ENCODE peak calls at places on chromosome 20, in six cellular contexts. L, T, P, H, J and S are unnamed samples.

GRCh38 chr20:44765647-44766367 is 20.1 kb downstream of the KCNK15 start:
- DNase-seq in L (no peak), T (no peak), P (no peak), H (no peak), J (no peak), S (no peak)

GRCh38 chr20:46520976-46521579 is 7.7 kb upstream of the ZNF334 start:
- DNase-seq in L (peak), T (peak), P (peak), H (peak), J (peak), S (peak)

GRCh38 chr20:45061244-45061643 is 39.7 kb downstream of the KCNS1 start:
- DNase-seq in L (peak), T (no peak), P (peak), H (peak), J (no peak), S (no peak)

GRCh38 chr20:60408435-60408834 is 450.2 kb downstream of the CDH26 start:
- DNase-seq in L (no peak), T (no peak), P (no peak), H (no peak), J (no peak), S (no peak)

GRCh38 chr20:39462436-39462835 is 500.3 kb downstream of the DHX35 start:
- DNase-seq in L (no peak), T (no peak), P (no peak), H (no peak), J (no peak), S (no peak)

GRCh38 chr20:56807118-56807517 is 178.0 kb downstream of the TFAP2C start:
- DNase-seq in L (no peak), T (no peak), P (no peak), H (no peak), J (no peak), S (no peak)

GRCh38 chr20:51966296-51966971 is 164.1 kb upstream of the SALL4 start:
- DNase-seq in L (peak), T (peak), P (peak), H (peak), J (peak), S (peak)

GRCh38 chr20:10922941-10923340 is 249.1 kb upstream of the JAG1 start:
- DNase-seq in L (peak), T (peak), P (peak), H (peak), J (no peak), S (no peak)

GRCh38 chr20:22805219-22805618 is 220.8 kb upstream of the FOXA2 start:
- DNase-seq in L (peak), T (peak), P (peak), H (peak), J (no peak), S (peak)

GRCh38 chr20:45288376-45288775 is 18.3 kb upstream of the RBPJL start:
- DNase-seq in L (no peak), T (no peak), P (no peak), H (no peak), J (no peak), S (no peak)

GRCh38 chr20:11797161-11797560 is 120.5 kb upstream of the BTBD3 start:
- DNase-seq in L (no peak), T (no peak), P (peak), H (no peak), J (no peak), S (no peak)

GRCh38 chr20:4324611-4325238 is 309.4 kb upstream of the RNF24 start:
- DNase-seq in L (no peak), T (no peak), P (no peak), H (no peak), J (no peak), S (no peak)

GRCh38 chr20:31823360-31824124 is 4.4 kb downstream of the MYLK2 start:
- DNase-seq in L (no peak), T (no peak), P (no peak), H (no peak), J (no peak), S (no peak)

GRCh38 chr20:2946988-2947961 is 74.0 kb downstream of the PTPRA start:
- DNase-seq in L (peak), T (no peak), P (peak), H (no peak), J (peak), S (no peak)

GRCh38 chr20:46199198-46199597 is 81.1 kb downstream of the CD40 start:
- DNase-seq in L (no peak), T (peak), P (no peak), H (no peak), J (peak), S (peak)

GRCh38 chr20:24096256-24096655 is 107.7 kb upstream of the GGTLC1 start:
- DNase-seq in L (no peak), T (no peak), P (no peak), H (no peak), J (no peak), S (no peak)

GRCh38 chr20:1524004-1524403 is 32.8 kb upstream of the SIRPB2 start:
- DNase-seq in L (no peak), T (no peak), P (no peak), H (no peak), J (no peak), S (no peak)

GRCh38 chr20:10857362-10858070 is 183.7 kb upstream of the JAG1 start:
- DNase-seq in L (peak), T (peak), P (peak), H (no peak), J (no peak), S (no peak)

GRCh38 chr20:57582432-57583288 is 21.8 kb downstream of the PCK1 start:
- DNase-seq in L (peak), T (peak), P (no peak), H (no peak), J (no peak), S (peak)

GRCh38 chr20:11982289-11982957 is 64.7 kb downstream of the BTBD3 start:
- DNase-seq in L (no peak), T (no peak), P (no peak), H (no peak), J (no peak), S (no peak)

GRCh38 chr20:25000268-25000801 is 7.8 kb upstream of the APMAP start:
- DNase-seq in L (peak), T (no peak), P (peak), H (peak), J (no peak), S (peak)

DNA sequence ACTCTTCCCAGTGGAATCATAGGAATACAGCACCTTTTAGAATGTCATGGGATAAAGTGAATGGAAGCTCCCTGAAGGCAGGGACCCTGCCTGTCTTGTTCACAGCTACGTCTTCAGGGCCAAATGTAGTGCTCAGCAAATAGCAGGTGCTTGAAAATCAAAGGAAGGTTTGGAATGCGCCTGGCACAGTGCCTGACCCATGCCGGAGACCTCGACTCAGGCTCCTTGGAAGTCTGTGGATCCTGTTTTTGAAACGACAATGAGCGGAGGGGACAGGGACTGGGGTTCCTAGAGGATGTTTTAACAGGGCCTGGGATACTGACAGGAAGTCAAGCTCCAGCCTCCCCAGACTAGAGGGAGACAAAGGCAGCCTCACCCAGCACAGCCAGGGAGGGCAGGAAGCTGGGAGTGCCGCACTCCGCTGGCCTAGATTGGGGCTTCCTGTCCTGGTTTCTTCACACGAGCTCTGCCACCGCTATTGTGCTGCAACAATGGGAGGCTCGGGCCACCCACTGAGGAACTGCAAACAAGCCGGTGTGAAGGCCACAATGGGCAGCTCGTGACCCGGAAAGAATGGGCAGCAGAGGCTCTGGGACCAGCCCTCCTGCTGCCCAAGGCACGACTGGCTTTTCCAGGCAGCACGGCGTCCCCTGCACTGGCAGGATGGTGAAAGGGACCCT is 76.7 kb downstream of the PREX1 start:
- DNase-seq in L (no peak), T (peak), P (no peak), H (no peak), J (peak), S (peak)
- H2AK5ac ChIP-seq in L (no peak), T (no peak), P (no peak), H (no peak), J (no peak), S (no peak)

GRCh38 chr20:37504404-37505096 is 16.5 kb upstream of the NNAT start:
- DNase-seq in L (peak), T (peak), P (no peak), H (no peak), J (no peak), S (peak)
- H2AK5ac ChIP-seq in L (no peak), T (no peak), P (no peak), H (no peak), J (no peak), S (no peak)

DNA sequence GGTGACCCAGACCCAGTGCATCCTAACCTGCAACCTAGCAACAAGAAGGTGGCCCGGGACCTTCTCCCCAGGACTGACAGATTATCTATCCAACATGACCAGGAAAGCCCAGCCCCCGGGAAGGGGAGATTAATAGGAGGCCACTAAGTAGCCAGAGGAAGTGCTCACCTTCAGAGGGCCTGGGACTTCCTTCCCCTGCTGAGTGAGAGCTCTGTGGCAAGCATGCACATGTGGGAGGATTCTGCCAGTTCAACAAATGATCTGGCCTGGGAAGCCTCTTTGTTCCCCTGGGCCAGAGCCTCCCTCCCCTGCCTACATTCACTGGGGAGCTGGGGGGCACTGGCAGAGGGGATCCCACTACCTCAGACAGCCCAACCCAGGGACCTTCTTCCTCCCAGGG is 39.6 kb downstream of the SHLD1 start:
- DNase-seq in L (no peak), T (no peak), P (no peak), H (no peak), J (no peak), S (no peak)
- H2AK5ac ChIP-seq in L (no peak), T (no peak), P (no peak), H (no peak), J (no peak), S (no peak)

GRCh38 chr20:62462976-62463592 is 12.7 kb downstream of the GATA5 start:
- DNase-seq in L (no peak), T (no peak), P (no peak), H (no peak), J (no peak), S (no peak)
- H2AK5ac ChIP-seq in L (no peak), T (no peak), P (no peak), H (no peak), J (peak), S (no peak)

GRCh38 chr20:47547034-47547387 is 45.3 kb downstream of the NCOA3 start:
- DNase-seq in L (no peak), T (no peak), P (no peak), H (no peak), J (no peak), S (no peak)
- H2AK5ac ChIP-seq in L (peak), T (no peak), P (no peak), H (no peak), J (no peak), S (no peak)

GRCh38 chr20:36644713-36645109 is 1.3 kb downstream of the SLA2 start:
- DNase-seq in L (no peak), T (no peak), P (no peak), H (no peak), J (no peak), S (no peak)

GRCh38 chr20:36645353-36645752 is 643 bp downstream of the SLA2 start:
- DNase-seq in L (no peak), T (no peak), P (no peak), H (no peak), J (no peak), S (no peak)

GRCh38 chr20:36644032-36644712 is 1.8 kb downstream of the SLA2 start:
- DNase-seq in L (no peak), T (no peak), P (no peak), H (no peak), J (no peak), S (no peak)

GRCh38 chr20:36641506-36641843 is 4.5 kb downstream of the SLA2 start:
- DNase-seq in L (no peak), T (no peak), P (no peak), H (no peak), J (no peak), S (no peak)

GRCh38 chr20:36642136-36642535 is 3.9 kb downstream of the SLA2 start:
- DNase-seq in L (no peak), T (no peak), P (no peak), H (no peak), J (no peak), S (no peak)
- H2AK5ac ChIP-seq in L (no peak), T (no peak), P (no peak), H (no peak), J (no peak), S (no peak)